ENCODE peak calls at places on chromosomes 2 and 18, in five cellular contexts. F is cardiac muscle cell, P is body of pancreas, M is RWPE2, G is PC-3. E is an unnamed sample.
A peak's percentile ranks its signal among the peaks of the same experiment; 100 is the strongest.

GRCh38 chr2:215880970-215881369 is 132.4 kb downstream of the MREG start:
- DNase-seq in F (no peak), G (no peak), P (no peak), M (no peak), E (no peak)

GRCh38 chr2:31428001-31428418 is 13.5 kb upstream of the XDH start:
- DNase-seq in M (no peak), G (peak; percentile 53), F (no peak), P (no peak), E (no peak)

GRCh38 chr18:69400253-69400975 is at the start of gene DOK6:
- DNase-seq in G (no peak), F (peak; percentile 92), P (peak; percentile 22), M (peak; percentile 35), E (no peak)

GRCh38 chr2:239544846-239545465 is 144.1 kb upstream of the HDAC4 start:
- DNase-seq in M (peak; percentile 21), F (no peak), P (no peak), G (no peak), E (peak; percentile 94)

GRCh38 chr2:26078939-26079338 is 45.1 kb downstream of the RAB10 start:
- DNase-seq in G (no peak), F (no peak), P (no peak), M (no peak), E (no peak)

GRCh38 chr2:96926236-96926635 is 56.4 kb upstream of the SEMA4C start:
- DNase-seq in P (no peak), M (no peak), F (no peak), G (no peak), E (no peak)

GRCh38 chr2:100819365-100820345 is at the start of gene NPAS2:
- DNase-seq in P (peak; percentile 53), F (peak; percentile 79), M (no peak), G (peak; percentile 63), E (peak; percentile 44)

GRCh38 chr2:10135296-10136089 is 13.0 kb downstream of the RRM2 start:
- DNase-seq in F (peak; percentile 41), G (peak; percentile 41), M (no peak), P (no peak), E (no peak)

GRCh38 chr2:240810199-240810598 is 9.8 kb downstream of the KIF1A start:
- DNase-seq in G (peak; percentile 44), M (no peak), P (peak; percentile 1), F (peak; percentile 6), E (no peak)

DNA sequence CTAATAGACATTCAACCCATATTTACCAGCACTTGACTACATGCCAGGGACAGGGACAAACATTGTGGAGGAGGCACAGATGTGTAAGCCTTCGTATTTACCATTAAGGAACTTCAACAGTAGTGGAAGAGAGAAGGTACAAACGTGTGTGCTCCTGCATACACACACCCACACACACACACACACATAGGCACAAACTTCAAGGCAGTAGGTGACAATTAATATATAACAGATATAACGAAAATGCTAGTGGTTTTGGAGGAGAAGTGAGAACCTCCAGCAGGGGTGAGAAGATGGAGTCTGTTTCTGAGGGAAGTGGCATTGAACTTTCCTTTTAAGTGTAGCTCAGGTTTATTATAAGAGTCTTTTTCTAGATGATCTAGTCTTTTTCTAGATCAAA is 231.1 kb downstream of the SETBP1 start:
- DNase-seq in M (no peak), G (no peak), F (no peak), P (no peak), E (no peak)
- H3K4me3 ChIP-seq in M (no peak overlapping the region), G (no peak overlapping the region), F (no peak overlapping the region), P (no peak overlapping the region), E (no peak overlapping the region)

GRCh38 chr2:167506395-167506794 is 618.1 kb downstream of the XIRP2 start:
- DNase-seq in F (no peak), G (peak; percentile 17), M (no peak), P (no peak), E (no peak)

GRCh38 chr2:167504695-167505094 is 616.4 kb downstream of the XIRP2 start:
- DNase-seq in P (no peak), G (peak; percentile 72), M (no peak), F (no peak), E (no peak)

GRCh38 chr2:167509585-167509984 is 621.3 kb downstream of the XIRP2 start:
- DNase-seq in P (no peak), G (peak; percentile 89), F (peak; percentile 54), M (no peak), E (no peak)

GRCh38 chr2:167508709-167509108 is 620.4 kb downstream of the XIRP2 start:
- DNase-seq in G (peak; percentile 73), P (no peak), F (no peak), M (no peak), E (no peak)

DNA sequence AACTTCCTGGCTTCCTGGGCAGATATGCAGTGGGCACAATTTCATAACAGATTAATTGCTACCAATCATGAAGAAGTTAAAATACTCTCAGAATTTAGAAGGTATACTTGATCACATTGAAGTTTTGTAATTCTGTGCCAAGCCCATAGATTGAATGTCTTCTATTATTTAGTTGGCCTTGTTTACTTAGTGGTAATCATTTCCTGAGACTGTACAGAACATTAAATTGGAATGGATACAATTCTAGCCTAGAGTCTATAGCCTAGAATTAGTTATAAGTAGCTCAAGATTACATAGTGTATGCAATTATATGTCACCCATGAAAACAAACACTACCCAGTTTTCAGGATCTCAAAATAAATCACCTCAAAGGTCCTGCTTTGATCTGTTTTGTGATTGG is 615.8 kb downstream of the XIRP2 start:
- DNase-seq in F (no peak), G (peak; percentile 59), M (no peak), P (no peak), E (no peak)
- H3K4me3 ChIP-seq in F (no peak overlapping the region), G (no peak overlapping the region), M (no peak overlapping the region), P (no peak overlapping the region), E (no peak overlapping the region)

GRCh38 chr2:143258126-143258892 is 129.1 kb downstream of the ARHGAP15 start:
- DNase-seq in G (no peak), M (no peak), F (no peak), P (no peak), E (peak; percentile 78)
- H3K4me3 ChIP-seq in G (no peak overlapping the region), M (no peak overlapping the region), F (no peak overlapping the region), P (no peak overlapping the region), E (no peak overlapping the region)

GRCh38 chr18:13823707-13824395 is at the start of gene MC5R:
- DNase-seq in F (peak; percentile 56), M (no peak), G (peak; percentile 61), P (peak; percentile 65), E (no peak)
- H3K4me3 ChIP-seq in F (peak within 1 kb of the TSS; percentile 26), M (peak within 1 kb of the TSS; percentile 23), G (peak within 1 kb of the TSS; percentile 62), P (no peak within 1 kb of the TSS), E (peak within 1 kb of the TSS; percentile 20)

GRCh38 chr2:74439373-74440004 is 2.2 kb downstream of the RTKN start:
- DNase-seq in G (no peak), P (no peak), F (no peak), M (no peak), E (no peak)

GRCh38 chr2:74440378-74441110 is 1.2 kb downstream of the RTKN start:
- DNase-seq in G (peak; percentile 82), P (peak; percentile 84), F (peak; percentile 90), M (no peak), E (no peak)

GRCh38 chr2:74440005-74440377 is 1.7 kb downstream of the RTKN start:
- DNase-seq in M (no peak), F (peak; percentile 79), G (no peak), P (peak; percentile 47), E (no peak)

GRCh38 chr2:74441690-74442482 is at the start of gene RTKN:
- DNase-seq in G (peak; percentile 83), P (peak; percentile 79), F (peak; percentile 41), M (peak; percentile 82), E (no peak)

DNA sequence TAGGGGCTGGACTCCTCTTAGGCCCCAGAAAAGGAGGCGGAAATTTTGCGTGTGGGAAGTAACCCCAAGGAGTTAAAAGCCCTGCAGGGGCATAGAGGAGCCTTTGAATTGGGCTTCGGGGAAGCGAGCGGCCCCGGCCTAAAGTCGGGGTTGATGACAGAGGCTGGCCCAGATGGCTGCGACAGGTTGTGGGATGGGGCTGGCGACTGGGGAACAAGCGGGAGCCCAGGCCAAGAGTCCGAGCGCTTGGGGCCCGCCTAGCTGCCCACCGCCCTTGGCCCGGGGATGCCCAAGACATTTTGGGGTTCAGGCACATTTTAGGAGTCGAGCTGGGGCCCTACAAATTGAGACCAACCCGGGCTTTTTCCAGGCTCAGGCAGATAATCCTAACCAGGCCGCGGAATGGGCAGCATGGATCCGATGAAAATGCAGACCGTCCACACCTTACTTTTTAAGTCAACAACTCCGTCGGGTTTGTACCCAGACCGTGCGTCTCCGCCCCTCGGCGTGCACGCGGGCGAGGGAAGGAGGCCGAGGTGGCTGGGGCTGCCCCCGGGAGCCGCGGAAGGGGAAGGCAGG is 537 bp downstream of the RTKN start:
- DNase-seq in G (no peak), F (no peak), P (no peak), M (no peak), E (no peak)
- H3K4me3 ChIP-seq in G (peak overlapping the region; percentile 73), F (peak overlapping the region; percentile 41), P (peak overlapping the region; percentile 45), M (peak overlapping the region; percentile 42), E (no peak overlapping the region)

GRCh38 chr2:19785867-19786266 is 115.9 kb downstream of the TTC32 start:
- DNase-seq in G (no peak), F (no peak), P (no peak), M (no peak), E (no peak)
- H3K4me3 ChIP-seq in G (no peak overlapping the region), F (no peak overlapping the region), P (no peak overlapping the region), M (no peak overlapping the region), E (no peak overlapping the region)

DNA sequence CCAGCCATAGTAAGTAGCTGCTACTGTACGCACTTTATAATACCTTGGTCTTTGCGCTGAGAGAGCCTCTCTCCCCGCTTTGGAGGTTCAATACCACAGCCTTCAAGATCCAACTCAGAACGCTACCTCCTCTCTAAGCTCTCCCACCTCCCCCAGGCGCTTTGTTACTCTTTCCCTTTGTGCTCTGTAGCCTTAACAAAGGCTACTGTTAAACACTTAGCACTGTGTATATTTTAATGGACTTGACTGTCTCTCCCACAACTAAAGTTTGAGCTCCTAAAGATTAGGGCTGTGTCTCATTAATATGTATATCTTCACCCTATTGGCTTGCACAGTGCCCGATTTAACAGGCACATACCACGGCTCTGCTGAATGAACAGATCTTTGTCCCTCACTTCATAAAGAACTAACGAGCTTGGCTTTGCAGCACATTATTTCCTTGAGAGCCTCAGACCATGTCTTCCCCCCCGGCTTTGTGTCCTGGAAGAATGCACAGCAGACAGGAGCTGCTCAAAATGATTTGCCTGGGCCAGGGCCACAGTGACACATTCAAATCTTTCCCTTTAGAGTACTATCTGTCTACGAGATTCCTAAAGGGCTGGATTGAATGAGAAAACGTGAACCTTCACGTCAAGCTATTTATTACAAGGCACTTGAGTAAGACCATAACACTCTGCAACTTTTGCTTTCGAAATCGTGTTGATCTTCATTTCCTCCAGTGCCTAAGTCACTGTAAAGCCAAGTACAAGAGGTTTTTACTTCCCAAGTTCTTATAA is 22.1 kb downstream of the ABHD3 start:
- DNase-seq in M (no peak), P (no peak), G (no peak), F (peak; percentile 83), E (no peak)
- H3K4me3 ChIP-seq in M (peak overlapping the region; percentile 6), P (no peak overlapping the region), G (no peak overlapping the region), F (no peak overlapping the region), E (no peak overlapping the region)

GRCh38 chr2:28397043-28397381 is 4.4 kb downstream of the FOSL2 start:
- DNase-seq in F (no peak), G (no peak), P (no peak), M (no peak), E (no peak)

GRCh38 chr2:28394331-28394877 is 1.7 kb downstream of the FOSL2 start:
- DNase-seq in F (peak; percentile 63), M (peak; percentile 66), G (peak; percentile 77), P (peak; percentile 68), E (no peak)

GRCh38 chr2:28394997-28395333 is 2.3 kb downstream of the FOSL2 start:
- DNase-seq in M (no peak), F (no peak), P (no peak), G (no peak), E (no peak)

GRCh38 chr2:28393115-28393836 is 618 bp downstream of the FOSL2 start:
- DNase-seq in G (peak; percentile 59), M (peak; percentile 62), P (peak; percentile 75), F (peak; percentile 76), E (no peak)

GRCh38 chr2:28395334-28396061 is 2.8 kb downstream of the FOSL2 start:
- DNase-seq in M (peak; percentile 45), F (peak; percentile 89), P (peak; percentile 45), G (peak; percentile 53), E (no peak)
- H3K4me3 ChIP-seq in M (peak overlapping the region; percentile 83), F (no peak overlapping the region), P (no peak overlapping the region), G (peak overlapping the region; percentile 87), E (no peak overlapping the region)